ENCODE peak calls at places on chromosomes 2 and 18, in four cellular contexts. One of them, this sample, is unnamed.

GRCh38 chr2:45258251-45258775 is 249.1 kb upstream of the SIX2 start:
- DNase-seq in HepG2: no peak
- DNase-seq in SK-N-SH: no peak
- DNase-seq in GM12878: no peak
- DNase-seq in this sample: no peak

GRCh38 chr2:178419123-178419522 is 31.9 kb downstream of the PRKRA start:
- DNase-seq in HepG2: no peak
- DNase-seq in SK-N-SH: no peak
- DNase-seq in GM12878: no peak
- DNase-seq in this sample: no peak

GRCh38 chr2:186716899-186717811 is 23.3 kb downstream of the FAM171B start:
- DNase-seq in HepG2: no peak
- DNase-seq in SK-N-SH: no peak
- DNase-seq in GM12878: no peak
- DNase-seq in this sample: no peak

GRCh38 chr2:102436284-102436683 is 13.3 kb downstream of the IL18RAP start:
- DNase-seq in HepG2: no peak
- DNase-seq in SK-N-SH: no peak
- DNase-seq in GM12878: no peak
- DNase-seq in this sample: no peak

GRCh38 chr2:64661770-64662169 is 8.1 kb upstream of the SERTAD2 start:
- DNase-seq in HepG2: no peak
- DNase-seq in SK-N-SH: no peak
- DNase-seq in GM12878: no peak
- DNase-seq in this sample: no peak

GRCh38 chr2:38907743-38908562 is 18.3 kb downstream of the ARHGEF33 start:
- DNase-seq in HepG2: peak; percentile 89
- DNase-seq in SK-N-SH: no peak
- DNase-seq in GM12878: peak; percentile 51
- DNase-seq in this sample: peak; percentile 14

GRCh38 chr2:120014231-120014990 is 1.5 kb downstream of the EPB41L5 start:
- DNase-seq in HepG2: no peak
- DNase-seq in SK-N-SH: peak; percentile 33
- DNase-seq in GM12878: no peak
- DNase-seq in this sample: no peak

GRCh38 chr2:66984864-66985263 is 412.3 kb upstream of the ETAA1 start:
- DNase-seq in HepG2: no peak
- DNase-seq in SK-N-SH: no peak
- DNase-seq in GM12878: no peak
- DNase-seq in this sample: no peak

GRCh38 chr18:49017813-49018552 is 67.2 kb upstream of the SMAD7 start:
- DNase-seq in HepG2: no peak
- DNase-seq in SK-N-SH: peak; percentile 22
- DNase-seq in GM12878: no peak
- DNase-seq in this sample: peak; percentile 7

GRCh38 chr2:101473581-101473910 is 1.4 kb downstream of the RFX8 start:
- DNase-seq in HepG2: no peak
- DNase-seq in SK-N-SH: no peak
- DNase-seq in GM12878: no peak
- DNase-seq in this sample: no peak

GRCh38 chr18:7021994-7022840 is 95.4 kb downstream of the LAMA1 start:
- DNase-seq in HepG2: peak; percentile 76
- DNase-seq in SK-N-SH: peak; percentile 83
- DNase-seq in GM12878: no peak
- DNase-seq in this sample: no peak

GRCh38 chr2:150426724-150427123 is 60.7 kb downstream of the RND3 start:
- DNase-seq in HepG2: no peak
- DNase-seq in SK-N-SH: no peak
- DNase-seq in GM12878: no peak
- DNase-seq in this sample: no peak

GRCh38 chr2:177264539-177265385 is at the start of gene NFE2L2:
- DNase-seq in HepG2: peak; percentile 99
- DNase-seq in SK-N-SH: peak; percentile 95
- DNase-seq in GM12878: peak; percentile 56
- DNase-seq in this sample: peak; percentile 83

GRCh38 chr2:219402665-219403515 is 15.2 kb upstream of the DNPEP start:
- DNase-seq in HepG2: peak; percentile 67
- DNase-seq in SK-N-SH: peak; percentile 87
- DNase-seq in GM12878: no peak
- DNase-seq in this sample: peak; percentile 61

GRCh38 chr2:110173523-110173922 is 31.3 kb downstream of the NPHP1 start:
- DNase-seq in HepG2: peak; percentile 5
- DNase-seq in SK-N-SH: no peak
- DNase-seq in GM12878: no peak
- DNase-seq in this sample: no peak

GRCh38 chr2:72004201-72004915 is 143.3 kb downstream of the CYP26B1 start:
- DNase-seq in HepG2: no peak
- DNase-seq in SK-N-SH: no peak
- DNase-seq in GM12878: no peak
- DNase-seq in this sample: no peak

GRCh38 chr2:26754972-26755670 is 9.0 kb upstream of the SLC35F6 start:
- DNase-seq in HepG2: no peak
- DNase-seq in SK-N-SH: peak; percentile 10
- DNase-seq in GM12878: no peak
- DNase-seq in this sample: no peak

GRCh38 chr2:113157897-113158753 is 15.6 kb upstream of the PSD4 start:
- DNase-seq in HepG2: no peak
- DNase-seq in SK-N-SH: no peak
- DNase-seq in GM12878: no peak
- DNase-seq in this sample: no peak

GRCh38 chr2:23767871-23768611 is 158.9 kb downstream of the ATAD2B start:
- DNase-seq in HepG2: no peak
- DNase-seq in SK-N-SH: no peak
- DNase-seq in GM12878: no peak
- DNase-seq in this sample: no peak

GRCh38 chr2:197086500-197086899 is 160.0 kb upstream of the PGAP1 start:
- DNase-seq in HepG2: no peak
- DNase-seq in SK-N-SH: no peak
- DNase-seq in GM12878: no peak
- DNase-seq in this sample: no peak

GRCh38 chr2:174750923-174751441 is 13.3 kb downstream of the CHRNA1 start:
- DNase-seq in HepG2: no peak
- DNase-seq in SK-N-SH: no peak
- DNase-seq in GM12878: peak; percentile 56
- DNase-seq in this sample: no peak

GRCh38 chr2:207974214-207974600 is 51.1 kb downstream of the PLEKHM3 start:
- DNase-seq in HepG2: no peak
- DNase-seq in SK-N-SH: no peak
- DNase-seq in GM12878: no peak
- DNase-seq in this sample: no peak

GRCh38 chr2:23549821-23550535 is 165.0 kb downstream of the KLHL29 start:
- DNase-seq in HepG2: no peak
- DNase-seq in SK-N-SH: no peak
- DNase-seq in GM12878: no peak
- DNase-seq in this sample: no peak

GRCh38 chr2:67289921-67290371 is 107.2 kb upstream of the ETAA1 start:
- DNase-seq in HepG2: no peak
- DNase-seq in SK-N-SH: no peak
- DNase-seq in GM12878: no peak
- DNase-seq in this sample: no peak

GRCh38 chr2:237097911-237098702 is 12.4 kb downstream of the COPS8 start:
- DNase-seq in HepG2: no peak
- DNase-seq in SK-N-SH: no peak
- DNase-seq in GM12878: no peak
- DNase-seq in this sample: no peak

GRCh38 chr18:36613069-36613468 is 215.7 kb downstream of the TPGS2 start:
- DNase-seq in HepG2: no peak
- DNase-seq in SK-N-SH: no peak
- DNase-seq in GM12878: no peak
- DNase-seq in this sample: no peak

GRCh38 chr2:7857904-7858303 is 824.0 kb upstream of the ID2 start:
- DNase-seq in HepG2: no peak
- DNase-seq in SK-N-SH: no peak
- DNase-seq in GM12878: no peak
- DNase-seq in this sample: no peak

GRCh38 chr18:12165038-12165768 is 71.6 kb downstream of the ANKRD62 start:
- DNase-seq in HepG2: no peak
- DNase-seq in SK-N-SH: no peak
- DNase-seq in GM12878: no peak
- DNase-seq in this sample: no peak

GRCh38 chr2:179543361-179543901 is 278.8 kb upstream of the SESTD1 start:
- DNase-seq in HepG2: peak; percentile 100
- DNase-seq in SK-N-SH: no peak
- DNase-seq in GM12878: no peak
- DNase-seq in this sample: no peak

GRCh38 chr2:171412571-171412970 is 21.2 kb downstream of the METTL8 start:
- DNase-seq in HepG2: no peak
- DNase-seq in SK-N-SH: no peak
- DNase-seq in GM12878: no peak
- DNase-seq in this sample: no peak

GRCh38 chr2:96524482-96525210 is 11.9 kb upstream of the ARID5A start:
- DNase-seq in HepG2: no peak
- DNase-seq in SK-N-SH: no peak
- DNase-seq in GM12878: no peak
- DNase-seq in this sample: no peak

GRCh38 chr18:9380571-9381390 is 46.2 kb downstream of the TWSG1 start:
- DNase-seq in HepG2: no peak
- DNase-seq in SK-N-SH: no peak
- DNase-seq in GM12878: no peak
- DNase-seq in this sample: no peak

GRCh38 chr2:235860846-235861245 is 307.3 kb downstream of the GBX2 start:
- DNase-seq in HepG2: no peak
- DNase-seq in SK-N-SH: no peak
- DNase-seq in GM12878: no peak
- DNase-seq in this sample: no peak

GRCh38 chr2:43943323-43943722 is 52.5 kb downstream of the LRPPRC start:
- DNase-seq in HepG2: no peak
- DNase-seq in SK-N-SH: no peak
- DNase-seq in GM12878: no peak
- DNase-seq in this sample: no peak

GRCh38 chr2:229695971-229696370 is 18.4 kb downstream of the DNER start:
- DNase-seq in HepG2: no peak
- DNase-seq in SK-N-SH: no peak
- DNase-seq in GM12878: no peak
- DNase-seq in this sample: no peak
- TF ChIP-seq TAF1 in HepG2: no peak
- TF ChIP-seq TAF1 in SK-N-SH: no peak
- TF ChIP-seq TAF1 in GM12878: no peak
- TF ChIP-seq TAF1 in this sample: no peak

GRCh38 chr2:48346124-48346536 is 183.8 kb upstream of the STON1 start:
- DNase-seq in HepG2: peak; percentile 89
- DNase-seq in SK-N-SH: no peak
- DNase-seq in GM12878: no peak
- DNase-seq in this sample: no peak
- TF ChIP-seq POLR2AphosphoS5 in HepG2: no peak
- TF ChIP-seq POLR2AphosphoS5 in SK-N-SH: no peak
- TF ChIP-seq POLR2AphosphoS5 in GM12878: no peak
- TF ChIP-seq POLR2AphosphoS5 in this sample: no peak

GRCh38 chr2:10740226-10740625 is 18.8 kb downstream of the ATP6V1C2 start:
- DNase-seq in HepG2: peak; percentile 49
- DNase-seq in SK-N-SH: no peak
- DNase-seq in GM12878: no peak
- DNase-seq in this sample: no peak

GRCh38 chr2:10738192-10738591 is 16.8 kb downstream of the ATP6V1C2 start:
- DNase-seq in HepG2: no peak
- DNase-seq in SK-N-SH: no peak
- DNase-seq in GM12878: no peak
- DNase-seq in this sample: no peak

GRCh38 chr2:10742666-10743065 is 21.2 kb downstream of the ATP6V1C2 start:
- DNase-seq in HepG2: no peak
- DNase-seq in SK-N-SH: no peak
- DNase-seq in GM12878: no peak
- DNase-seq in this sample: no peak

DNA sequence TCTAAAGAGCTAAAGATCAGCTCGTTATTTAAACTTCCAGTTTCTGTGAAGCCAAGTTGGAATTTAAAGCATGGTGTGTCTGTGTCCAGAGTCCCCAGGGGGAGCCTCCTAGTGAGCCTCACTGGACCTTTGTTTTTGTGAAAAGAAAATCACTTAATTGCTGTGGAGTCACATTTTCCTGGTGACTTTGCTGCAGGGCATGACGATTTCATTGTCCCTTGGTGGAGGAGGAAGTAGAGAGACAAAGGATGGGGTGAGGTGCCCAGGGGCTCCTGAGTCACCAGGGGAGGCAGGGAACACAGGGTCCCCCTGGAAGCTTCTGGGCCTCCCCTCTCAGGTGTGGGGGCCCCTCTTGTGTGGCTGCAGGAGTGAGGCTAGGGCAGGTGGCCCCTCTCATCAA is 19.7 kb downstream of the ATP6V1C2 start:
- DNase-seq in HepG2: no peak
- DNase-seq in SK-N-SH: no peak
- DNase-seq in GM12878: no peak
- DNase-seq in this sample: no peak
- TF ChIP-seq TAF1 in HepG2: no peak
- TF ChIP-seq TAF1 in SK-N-SH: no peak
- TF ChIP-seq TAF1 in GM12878: no peak
- TF ChIP-seq TAF1 in this sample: no peak

GRCh38 chr2:35297403-35297802 is 1058.2 kb upstream of the CRIM1 start:
- DNase-seq in HepG2: no peak
- DNase-seq in SK-N-SH: no peak
- DNase-seq in GM12878: no peak
- DNase-seq in this sample: no peak

GRCh38 chr2:35301349-35301748 is 1054.2 kb upstream of the CRIM1 start:
- DNase-seq in HepG2: no peak
- DNase-seq in SK-N-SH: no peak
- DNase-seq in GM12878: no peak
- DNase-seq in this sample: no peak

GRCh38 chr2:35293261-35293660 is 1062.3 kb upstream of the CRIM1 start:
- DNase-seq in HepG2: no peak
- DNase-seq in SK-N-SH: no peak
- DNase-seq in GM12878: no peak
- DNase-seq in this sample: no peak

GRCh38 chr2:35294636-35295263 is 1060.8 kb upstream of the CRIM1 start:
- DNase-seq in HepG2: no peak
- DNase-seq in SK-N-SH: no peak
- DNase-seq in GM12878: no peak
- DNase-seq in this sample: no peak

DNA sequence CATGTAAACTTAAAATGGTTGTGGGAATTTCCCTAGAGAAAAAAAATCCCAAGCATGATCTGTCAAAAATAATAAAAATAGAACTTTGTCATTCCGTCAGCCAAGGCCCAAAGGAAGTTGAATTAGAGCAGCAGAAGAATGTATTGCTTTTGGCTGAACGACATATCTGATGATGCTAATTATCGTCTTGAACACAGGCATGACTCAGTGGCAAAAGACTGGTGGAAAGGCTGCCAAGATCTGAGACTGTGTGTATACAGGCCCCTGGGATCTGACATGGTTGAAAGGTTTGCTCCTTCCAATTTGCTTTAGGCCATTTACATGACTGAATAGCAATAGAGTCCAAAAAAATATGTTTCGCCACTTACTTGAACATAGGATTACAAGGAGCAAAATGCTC is 1057.1 kb upstream of the CRIM1 start:
- DNase-seq in HepG2: no peak
- DNase-seq in SK-N-SH: no peak
- DNase-seq in GM12878: no peak
- DNase-seq in this sample: no peak
- TF ChIP-seq POLR2AphosphoS5 in HepG2: no peak
- TF ChIP-seq POLR2AphosphoS5 in SK-N-SH: no peak
- TF ChIP-seq POLR2AphosphoS5 in GM12878: no peak
- TF ChIP-seq POLR2AphosphoS5 in this sample: no peak

This sample was measured in GM12892.